ENCODE peak calls at places on chromosomes 5 and 9, in four cellular contexts. U is cerebellar cortex, F is lower lobe of right lung, Y is skeletal muscle cell. N is an unnamed sample.

GRCh38 chr5:84578226-84578625 is 193.5 kb upstream of the EDIL3 start:
- DNase-seq in U (no peak), F (no peak), Y (no peak), N (no peak)

GRCh38 chr9:18923671-18924430 is 109.2 kb downstream of the SAXO1 start:
- DNase-seq in U (no peak), F (no peak), Y (no peak), N (no peak)

GRCh38 chr9:72363908-72364678 is 915 bp downstream of the ZFAND5 start:
- DNase-seq in U (peak), F (peak), Y (no peak), N (no peak)

GRCh38 chr5:141713616-141714309 is 31.7 kb upstream of the ARAP3 start:
- DNase-seq in U (no peak), F (no peak), Y (no peak), N (no peak)

GRCh38 chr5:149005077-149005892 is 57.6 kb downstream of the SH3TC2 start:
- DNase-seq in U (no peak), F (no peak), Y (no peak), N (no peak)

GRCh38 chr9:136017813-136018190 is 56.6 kb upstream of the UBAC1 start:
- DNase-seq in U (no peak), F (no peak), Y (no peak), N (no peak)

GRCh38 chr9:86304236-86304730 is 21.9 kb upstream of the ISCA1 start:
- DNase-seq in U (no peak), F (no peak), Y (no peak), N (no peak)

GRCh38 chr9:136300016-136300415 is 3.9 kb downstream of the CCDC187 start:
- DNase-seq in U (no peak), F (no peak), Y (no peak), N (no peak)

GRCh38 chr5:173711466-173711865 is 95.0 kb upstream of the BOD1 start:
- DNase-seq in U (no peak), F (no peak), Y (no peak), N (no peak)